ENCODE peak calls at places on chromosomes 16 and 17, in ten cellular contexts. One of them, this sample, is unnamed.

GRCh38 chr17:45910667-45911066 is 16.3 kb downstream of the MAPT start:
- DNase-seq in activated naive CD8-positive, alpha-beta T cell treated with anti-CD3 and anti-CD28 coated beads, Interleukin-2, amount 50 U/mL, for 24 hours: no peak
- DNase-seq in Calu3: no peak
- DNase-seq in progenitor cell of endocrine pancreas: no peak
- DNase-seq in stimulated activated CD8-positive, alpha-beta memory T cell treated with anti-CD3 and anti-CD28 coated beads, Interleukin-2, amount 100 ng/mL, for 1 hour: no peak
- DNase-seq in stimulated activated CD4-positive, alpha-beta T cell treated with anti-CD3 and anti-CD28 coated beads, Interleukin-1b, Interleukin-23, amount 100 ng/mL, for 1 hour: no peak
- DNase-seq in cerebellar nuclear complex: no peak
- DNase-seq in anterior cingulate cortex: peak
- DNase-seq in posterior cingulate gyrus: no peak
- DNase-seq in stromal cell of bone marrow: no peak
- DNase-seq in this sample: no peak

GRCh38 chr16:46859719-46860152 is 24.4 kb upstream of the GPT2 start:
- DNase-seq in activated naive CD8-positive, alpha-beta T cell treated with anti-CD3 and anti-CD28 coated beads, Interleukin-2, amount 50 U/mL, for 24 hours: peak
- DNase-seq in Calu3: peak
- DNase-seq in progenitor cell of endocrine pancreas: no peak
- DNase-seq in stimulated activated CD8-positive, alpha-beta memory T cell treated with anti-CD3 and anti-CD28 coated beads, Interleukin-2, amount 100 ng/mL, for 1 hour: no peak
- DNase-seq in stimulated activated CD4-positive, alpha-beta T cell treated with anti-CD3 and anti-CD28 coated beads, Interleukin-1b, Interleukin-23, amount 100 ng/mL, for 1 hour: no peak
- DNase-seq in cerebellar nuclear complex: no peak
- DNase-seq in anterior cingulate cortex: no peak
- DNase-seq in posterior cingulate gyrus: no peak
- DNase-seq in stromal cell of bone marrow: peak
- DNase-seq in this sample: no peak

GRCh38 chr17:71821512-71821911 is 299.3 kb upstream of the SOX9 start:
- DNase-seq in activated naive CD8-positive, alpha-beta T cell treated with anti-CD3 and anti-CD28 coated beads, Interleukin-2, amount 50 U/mL, for 24 hours: no peak
- DNase-seq in Calu3: no peak
- DNase-seq in progenitor cell of endocrine pancreas: no peak
- DNase-seq in stimulated activated CD8-positive, alpha-beta memory T cell treated with anti-CD3 and anti-CD28 coated beads, Interleukin-2, amount 100 ng/mL, for 1 hour: no peak
- DNase-seq in stimulated activated CD4-positive, alpha-beta T cell treated with anti-CD3 and anti-CD28 coated beads, Interleukin-1b, Interleukin-23, amount 100 ng/mL, for 1 hour: no peak
- DNase-seq in cerebellar nuclear complex: no peak
- DNase-seq in anterior cingulate cortex: no peak
- DNase-seq in posterior cingulate gyrus: no peak
- DNase-seq in stromal cell of bone marrow: peak
- DNase-seq in this sample: no peak

GRCh38 chr16:13957197-13958078 is 37.5 kb downstream of the ERCC4 start:
- DNase-seq in activated naive CD8-positive, alpha-beta T cell treated with anti-CD3 and anti-CD28 coated beads, Interleukin-2, amount 50 U/mL, for 24 hours: peak
- DNase-seq in Calu3: peak
- DNase-seq in progenitor cell of endocrine pancreas: no peak
- DNase-seq in stimulated activated CD8-positive, alpha-beta memory T cell treated with anti-CD3 and anti-CD28 coated beads, Interleukin-2, amount 100 ng/mL, for 1 hour: no peak
- DNase-seq in stimulated activated CD4-positive, alpha-beta T cell treated with anti-CD3 and anti-CD28 coated beads, Interleukin-1b, Interleukin-23, amount 100 ng/mL, for 1 hour: no peak
- DNase-seq in cerebellar nuclear complex: no peak
- DNase-seq in anterior cingulate cortex: peak
- DNase-seq in posterior cingulate gyrus: no peak
- DNase-seq in stromal cell of bone marrow: peak
- DNase-seq in this sample: peak

GRCh38 chr17:31392002-31392855 is 754 bp downstream of the RAB11FIP4 start:
- DNase-seq in activated naive CD8-positive, alpha-beta T cell treated with anti-CD3 and anti-CD28 coated beads, Interleukin-2, amount 50 U/mL, for 24 hours: no peak
- DNase-seq in Calu3: no peak
- DNase-seq in progenitor cell of endocrine pancreas: no peak
- DNase-seq in stimulated activated CD8-positive, alpha-beta memory T cell treated with anti-CD3 and anti-CD28 coated beads, Interleukin-2, amount 100 ng/mL, for 1 hour: no peak
- DNase-seq in stimulated activated CD4-positive, alpha-beta T cell treated with anti-CD3 and anti-CD28 coated beads, Interleukin-1b, Interleukin-23, amount 100 ng/mL, for 1 hour: no peak
- DNase-seq in cerebellar nuclear complex: no peak
- DNase-seq in anterior cingulate cortex: no peak
- DNase-seq in posterior cingulate gyrus: no peak
- DNase-seq in stromal cell of bone marrow: no peak
- DNase-seq in this sample: no peak

GRCh38 chr17:71828182-71828596 is 292.6 kb upstream of the SOX9 start:
- DNase-seq in activated naive CD8-positive, alpha-beta T cell treated with anti-CD3 and anti-CD28 coated beads, Interleukin-2, amount 50 U/mL, for 24 hours: no peak
- DNase-seq in Calu3: no peak
- DNase-seq in progenitor cell of endocrine pancreas: no peak
- DNase-seq in stimulated activated CD8-positive, alpha-beta memory T cell treated with anti-CD3 and anti-CD28 coated beads, Interleukin-2, amount 100 ng/mL, for 1 hour: no peak
- DNase-seq in stimulated activated CD4-positive, alpha-beta T cell treated with anti-CD3 and anti-CD28 coated beads, Interleukin-1b, Interleukin-23, amount 100 ng/mL, for 1 hour: no peak
- DNase-seq in cerebellar nuclear complex: no peak
- DNase-seq in anterior cingulate cortex: peak
- DNase-seq in posterior cingulate gyrus: peak
- DNase-seq in stromal cell of bone marrow: peak
- DNase-seq in this sample: peak

GRCh38 chr17:10681866-10682446 is 15.4 kb downstream of the SCO1 start:
- DNase-seq in activated naive CD8-positive, alpha-beta T cell treated with anti-CD3 and anti-CD28 coated beads, Interleukin-2, amount 50 U/mL, for 24 hours: no peak
- DNase-seq in Calu3: no peak
- DNase-seq in progenitor cell of endocrine pancreas: no peak
- DNase-seq in stimulated activated CD8-positive, alpha-beta memory T cell treated with anti-CD3 and anti-CD28 coated beads, Interleukin-2, amount 100 ng/mL, for 1 hour: no peak
- DNase-seq in stimulated activated CD4-positive, alpha-beta T cell treated with anti-CD3 and anti-CD28 coated beads, Interleukin-1b, Interleukin-23, amount 100 ng/mL, for 1 hour: no peak
- DNase-seq in cerebellar nuclear complex: no peak
- DNase-seq in anterior cingulate cortex: no peak
- DNase-seq in posterior cingulate gyrus: no peak
- DNase-seq in stromal cell of bone marrow: no peak
- DNase-seq in this sample: no peak

GRCh38 chr16:50839356-50839755 is 97.5 kb downstream of the CYLD start:
- DNase-seq in activated naive CD8-positive, alpha-beta T cell treated with anti-CD3 and anti-CD28 coated beads, Interleukin-2, amount 50 U/mL, for 24 hours: no peak
- DNase-seq in Calu3: no peak
- DNase-seq in progenitor cell of endocrine pancreas: no peak
- DNase-seq in stimulated activated CD8-positive, alpha-beta memory T cell treated with anti-CD3 and anti-CD28 coated beads, Interleukin-2, amount 100 ng/mL, for 1 hour: no peak
- DNase-seq in stimulated activated CD4-positive, alpha-beta T cell treated with anti-CD3 and anti-CD28 coated beads, Interleukin-1b, Interleukin-23, amount 100 ng/mL, for 1 hour: no peak
- DNase-seq in cerebellar nuclear complex: no peak
- DNase-seq in anterior cingulate cortex: no peak
- DNase-seq in posterior cingulate gyrus: no peak
- DNase-seq in stromal cell of bone marrow: no peak
- DNase-seq in this sample: no peak

GRCh38 chr17:81428121-81428515 is 32.9 kb downstream of the BAHCC1 start:
- DNase-seq in activated naive CD8-positive, alpha-beta T cell treated with anti-CD3 and anti-CD28 coated beads, Interleukin-2, amount 50 U/mL, for 24 hours: no peak
- DNase-seq in Calu3: peak
- DNase-seq in progenitor cell of endocrine pancreas: no peak
- DNase-seq in stimulated activated CD8-positive, alpha-beta memory T cell treated with anti-CD3 and anti-CD28 coated beads, Interleukin-2, amount 100 ng/mL, for 1 hour: no peak
- DNase-seq in stimulated activated CD4-positive, alpha-beta T cell treated with anti-CD3 and anti-CD28 coated beads, Interleukin-1b, Interleukin-23, amount 100 ng/mL, for 1 hour: no peak
- DNase-seq in cerebellar nuclear complex: no peak
- DNase-seq in anterior cingulate cortex: no peak
- DNase-seq in posterior cingulate gyrus: peak
- DNase-seq in stromal cell of bone marrow: no peak
- DNase-seq in this sample: no peak

GRCh38 chr16:48497932-48498760 is 111.8 kb downstream of the N4BP1 start:
- DNase-seq in activated naive CD8-positive, alpha-beta T cell treated with anti-CD3 and anti-CD28 coated beads, Interleukin-2, amount 50 U/mL, for 24 hours: no peak
- DNase-seq in Calu3: no peak
- DNase-seq in progenitor cell of endocrine pancreas: no peak
- DNase-seq in stimulated activated CD8-positive, alpha-beta memory T cell treated with anti-CD3 and anti-CD28 coated beads, Interleukin-2, amount 100 ng/mL, for 1 hour: no peak
- DNase-seq in stimulated activated CD4-positive, alpha-beta T cell treated with anti-CD3 and anti-CD28 coated beads, Interleukin-1b, Interleukin-23, amount 100 ng/mL, for 1 hour: no peak
- DNase-seq in cerebellar nuclear complex: no peak
- DNase-seq in anterior cingulate cortex: no peak
- DNase-seq in posterior cingulate gyrus: no peak
- DNase-seq in stromal cell of bone marrow: no peak
- DNase-seq in this sample: no peak

GRCh38 chr17:49694847-49695697 is 12.7 kb downstream of the SLC35B1 start:
- DNase-seq in activated naive CD8-positive, alpha-beta T cell treated with anti-CD3 and anti-CD28 coated beads, Interleukin-2, amount 50 U/mL, for 24 hours: peak
- DNase-seq in Calu3: peak
- DNase-seq in progenitor cell of endocrine pancreas: peak
- DNase-seq in stimulated activated CD8-positive, alpha-beta memory T cell treated with anti-CD3 and anti-CD28 coated beads, Interleukin-2, amount 100 ng/mL, for 1 hour: peak
- DNase-seq in stimulated activated CD4-positive, alpha-beta T cell treated with anti-CD3 and anti-CD28 coated beads, Interleukin-1b, Interleukin-23, amount 100 ng/mL, for 1 hour: peak
- DNase-seq in cerebellar nuclear complex: peak
- DNase-seq in anterior cingulate cortex: no peak
- DNase-seq in posterior cingulate gyrus: peak
- DNase-seq in stromal cell of bone marrow: no peak
- DNase-seq in this sample: no peak

GRCh38 chr17:2435852-2436251 is 35.0 kb upstream of the MNT start:
- DNase-seq in activated naive CD8-positive, alpha-beta T cell treated with anti-CD3 and anti-CD28 coated beads, Interleukin-2, amount 50 U/mL, for 24 hours: no peak
- DNase-seq in Calu3: no peak
- DNase-seq in progenitor cell of endocrine pancreas: no peak
- DNase-seq in stimulated activated CD8-positive, alpha-beta memory T cell treated with anti-CD3 and anti-CD28 coated beads, Interleukin-2, amount 100 ng/mL, for 1 hour: no peak
- DNase-seq in stimulated activated CD4-positive, alpha-beta T cell treated with anti-CD3 and anti-CD28 coated beads, Interleukin-1b, Interleukin-23, amount 100 ng/mL, for 1 hour: no peak
- DNase-seq in cerebellar nuclear complex: no peak
- DNase-seq in anterior cingulate cortex: no peak
- DNase-seq in posterior cingulate gyrus: no peak
- DNase-seq in stromal cell of bone marrow: no peak
- DNase-seq in this sample: no peak

GRCh38 chr16:23803591-23804123 is 32.1 kb upstream of the PRKCB start:
- DNase-seq in activated naive CD8-positive, alpha-beta T cell treated with anti-CD3 and anti-CD28 coated beads, Interleukin-2, amount 50 U/mL, for 24 hours: peak
- DNase-seq in Calu3: peak
- DNase-seq in progenitor cell of endocrine pancreas: peak
- DNase-seq in stimulated activated CD8-positive, alpha-beta memory T cell treated with anti-CD3 and anti-CD28 coated beads, Interleukin-2, amount 100 ng/mL, for 1 hour: peak
- DNase-seq in stimulated activated CD4-positive, alpha-beta T cell treated with anti-CD3 and anti-CD28 coated beads, Interleukin-1b, Interleukin-23, amount 100 ng/mL, for 1 hour: peak
- DNase-seq in cerebellar nuclear complex: no peak
- DNase-seq in anterior cingulate cortex: peak
- DNase-seq in posterior cingulate gyrus: peak
- DNase-seq in stromal cell of bone marrow: no peak
- DNase-seq in this sample: peak

GRCh38 chr17:43556292-43556691 is 10.2 kb upstream of the ETV4 start:
- DNase-seq in activated naive CD8-positive, alpha-beta T cell treated with anti-CD3 and anti-CD28 coated beads, Interleukin-2, amount 50 U/mL, for 24 hours: peak
- DNase-seq in Calu3: peak
- DNase-seq in progenitor cell of endocrine pancreas: no peak
- DNase-seq in stimulated activated CD8-positive, alpha-beta memory T cell treated with anti-CD3 and anti-CD28 coated beads, Interleukin-2, amount 100 ng/mL, for 1 hour: no peak
- DNase-seq in stimulated activated CD4-positive, alpha-beta T cell treated with anti-CD3 and anti-CD28 coated beads, Interleukin-1b, Interleukin-23, amount 100 ng/mL, for 1 hour: no peak
- DNase-seq in cerebellar nuclear complex: no peak
- DNase-seq in anterior cingulate cortex: no peak
- DNase-seq in posterior cingulate gyrus: no peak
- DNase-seq in stromal cell of bone marrow: peak
- DNase-seq in this sample: no peak

GRCh38 chr17:44205962-44206824 is 6.5 kb upstream of the ATXN7L3 start:
- DNase-seq in activated naive CD8-positive, alpha-beta T cell treated with anti-CD3 and anti-CD28 coated beads, Interleukin-2, amount 50 U/mL, for 24 hours: no peak
- DNase-seq in Calu3: peak
- DNase-seq in progenitor cell of endocrine pancreas: no peak
- DNase-seq in stimulated activated CD8-positive, alpha-beta memory T cell treated with anti-CD3 and anti-CD28 coated beads, Interleukin-2, amount 100 ng/mL, for 1 hour: no peak
- DNase-seq in stimulated activated CD4-positive, alpha-beta T cell treated with anti-CD3 and anti-CD28 coated beads, Interleukin-1b, Interleukin-23, amount 100 ng/mL, for 1 hour: no peak
- DNase-seq in cerebellar nuclear complex: no peak
- DNase-seq in anterior cingulate cortex: no peak
- DNase-seq in posterior cingulate gyrus: no peak
- DNase-seq in stromal cell of bone marrow: no peak
- DNase-seq in this sample: no peak

GRCh38 chr16:57775661-57776469 is 26.4 kb downstream of the KIFC3 start:
- DNase-seq in activated naive CD8-positive, alpha-beta T cell treated with anti-CD3 and anti-CD28 coated beads, Interleukin-2, amount 50 U/mL, for 24 hours: no peak
- DNase-seq in Calu3: no peak
- DNase-seq in progenitor cell of endocrine pancreas: peak
- DNase-seq in stimulated activated CD8-positive, alpha-beta memory T cell treated with anti-CD3 and anti-CD28 coated beads, Interleukin-2, amount 100 ng/mL, for 1 hour: no peak
- DNase-seq in stimulated activated CD4-positive, alpha-beta T cell treated with anti-CD3 and anti-CD28 coated beads, Interleukin-1b, Interleukin-23, amount 100 ng/mL, for 1 hour: no peak
- DNase-seq in cerebellar nuclear complex: no peak
- DNase-seq in anterior cingulate cortex: no peak
- DNase-seq in posterior cingulate gyrus: peak
- DNase-seq in stromal cell of bone marrow: no peak
- DNase-seq in this sample: no peak

GRCh38 chr16:4572715-4573114 is 16.6 kb downstream of the C16orf96 start:
- DNase-seq in activated naive CD8-positive, alpha-beta T cell treated with anti-CD3 and anti-CD28 coated beads, Interleukin-2, amount 50 U/mL, for 24 hours: no peak
- DNase-seq in Calu3: no peak
- DNase-seq in progenitor cell of endocrine pancreas: no peak
- DNase-seq in stimulated activated CD8-positive, alpha-beta memory T cell treated with anti-CD3 and anti-CD28 coated beads, Interleukin-2, amount 100 ng/mL, for 1 hour: no peak
- DNase-seq in stimulated activated CD4-positive, alpha-beta T cell treated with anti-CD3 and anti-CD28 coated beads, Interleukin-1b, Interleukin-23, amount 100 ng/mL, for 1 hour: no peak
- DNase-seq in cerebellar nuclear complex: no peak
- DNase-seq in anterior cingulate cortex: peak
- DNase-seq in posterior cingulate gyrus: no peak
- DNase-seq in stromal cell of bone marrow: no peak
- DNase-seq in this sample: no peak

GRCh38 chr17:70258465-70258864 is 89.1 kb downstream of the KCNJ2 start:
- DNase-seq in activated naive CD8-positive, alpha-beta T cell treated with anti-CD3 and anti-CD28 coated beads, Interleukin-2, amount 50 U/mL, for 24 hours: no peak
- DNase-seq in Calu3: no peak
- DNase-seq in progenitor cell of endocrine pancreas: no peak
- DNase-seq in stimulated activated CD8-positive, alpha-beta memory T cell treated with anti-CD3 and anti-CD28 coated beads, Interleukin-2, amount 100 ng/mL, for 1 hour: no peak
- DNase-seq in stimulated activated CD4-positive, alpha-beta T cell treated with anti-CD3 and anti-CD28 coated beads, Interleukin-1b, Interleukin-23, amount 100 ng/mL, for 1 hour: no peak
- DNase-seq in cerebellar nuclear complex: no peak
- DNase-seq in anterior cingulate cortex: no peak
- DNase-seq in posterior cingulate gyrus: no peak
- DNase-seq in stromal cell of bone marrow: no peak
- DNase-seq in this sample: no peak

GRCh38 chr17:39100530-39100929 is 50.9 kb downstream of the PLXDC1 start:
- DNase-seq in activated naive CD8-positive, alpha-beta T cell treated with anti-CD3 and anti-CD28 coated beads, Interleukin-2, amount 50 U/mL, for 24 hours: no peak
- DNase-seq in Calu3: no peak
- DNase-seq in progenitor cell of endocrine pancreas: no peak
- DNase-seq in stimulated activated CD8-positive, alpha-beta memory T cell treated with anti-CD3 and anti-CD28 coated beads, Interleukin-2, amount 100 ng/mL, for 1 hour: no peak
- DNase-seq in stimulated activated CD4-positive, alpha-beta T cell treated with anti-CD3 and anti-CD28 coated beads, Interleukin-1b, Interleukin-23, amount 100 ng/mL, for 1 hour: no peak
- DNase-seq in cerebellar nuclear complex: no peak
- DNase-seq in anterior cingulate cortex: no peak
- DNase-seq in posterior cingulate gyrus: no peak
- DNase-seq in stromal cell of bone marrow: no peak
- DNase-seq in this sample: no peak

GRCh38 chr17:10737168-10737622 is 7.4 kb upstream of the TMEM220 start:
- DNase-seq in activated naive CD8-positive, alpha-beta T cell treated with anti-CD3 and anti-CD28 coated beads, Interleukin-2, amount 50 U/mL, for 24 hours: peak
- DNase-seq in Calu3: peak
- DNase-seq in progenitor cell of endocrine pancreas: peak
- DNase-seq in stimulated activated CD8-positive, alpha-beta memory T cell treated with anti-CD3 and anti-CD28 coated beads, Interleukin-2, amount 100 ng/mL, for 1 hour: no peak
- DNase-seq in stimulated activated CD4-positive, alpha-beta T cell treated with anti-CD3 and anti-CD28 coated beads, Interleukin-1b, Interleukin-23, amount 100 ng/mL, for 1 hour: no peak
- DNase-seq in cerebellar nuclear complex: no peak
- DNase-seq in anterior cingulate cortex: peak
- DNase-seq in posterior cingulate gyrus: peak
- DNase-seq in stromal cell of bone marrow: peak
- DNase-seq in this sample: no peak

GRCh38 chr16:74666010-74666421 is 661 bp downstream of the RFWD3 start:
- DNase-seq in activated naive CD8-positive, alpha-beta T cell treated with anti-CD3 and anti-CD28 coated beads, Interleukin-2, amount 50 U/mL, for 24 hours: no peak
- DNase-seq in Calu3: no peak
- DNase-seq in progenitor cell of endocrine pancreas: no peak
- DNase-seq in stimulated activated CD8-positive, alpha-beta memory T cell treated with anti-CD3 and anti-CD28 coated beads, Interleukin-2, amount 100 ng/mL, for 1 hour: no peak
- DNase-seq in stimulated activated CD4-positive, alpha-beta T cell treated with anti-CD3 and anti-CD28 coated beads, Interleukin-1b, Interleukin-23, amount 100 ng/mL, for 1 hour: no peak
- DNase-seq in cerebellar nuclear complex: no peak
- DNase-seq in anterior cingulate cortex: no peak
- DNase-seq in posterior cingulate gyrus: no peak
- DNase-seq in stromal cell of bone marrow: no peak
- DNase-seq in this sample: no peak

GRCh38 chr17:43588121-43588520 is 42.0 kb upstream of the ETV4 start:
- DNase-seq in activated naive CD8-positive, alpha-beta T cell treated with anti-CD3 and anti-CD28 coated beads, Interleukin-2, amount 50 U/mL, for 24 hours: no peak
- DNase-seq in Calu3: no peak
- DNase-seq in progenitor cell of endocrine pancreas: no peak
- DNase-seq in stimulated activated CD8-positive, alpha-beta memory T cell treated with anti-CD3 and anti-CD28 coated beads, Interleukin-2, amount 100 ng/mL, for 1 hour: no peak
- DNase-seq in stimulated activated CD4-positive, alpha-beta T cell treated with anti-CD3 and anti-CD28 coated beads, Interleukin-1b, Interleukin-23, amount 100 ng/mL, for 1 hour: no peak
- DNase-seq in cerebellar nuclear complex: no peak
- DNase-seq in anterior cingulate cortex: no peak
- DNase-seq in posterior cingulate gyrus: no peak
- DNase-seq in stromal cell of bone marrow: no peak
- DNase-seq in this sample: no peak

GRCh38 chr17:1583569-1583968 is 21.0 kb upstream of the PITPNA start:
- DNase-seq in activated naive CD8-positive, alpha-beta T cell treated with anti-CD3 and anti-CD28 coated beads, Interleukin-2, amount 50 U/mL, for 24 hours: no peak
- DNase-seq in Calu3: no peak
- DNase-seq in progenitor cell of endocrine pancreas: no peak
- DNase-seq in stimulated activated CD8-positive, alpha-beta memory T cell treated with anti-CD3 and anti-CD28 coated beads, Interleukin-2, amount 100 ng/mL, for 1 hour: no peak
- DNase-seq in stimulated activated CD4-positive, alpha-beta T cell treated with anti-CD3 and anti-CD28 coated beads, Interleukin-1b, Interleukin-23, amount 100 ng/mL, for 1 hour: no peak
- DNase-seq in cerebellar nuclear complex: no peak
- DNase-seq in anterior cingulate cortex: no peak
- DNase-seq in posterior cingulate gyrus: no peak
- DNase-seq in stromal cell of bone marrow: no peak
- DNase-seq in this sample: no peak

GRCh38 chr17:43406676-43407645 is 8.2 kb downstream of the ARL4D start:
- DNase-seq in activated naive CD8-positive, alpha-beta T cell treated with anti-CD3 and anti-CD28 coated beads, Interleukin-2, amount 50 U/mL, for 24 hours: no peak
- DNase-seq in Calu3: no peak
- DNase-seq in progenitor cell of endocrine pancreas: no peak
- DNase-seq in stimulated activated CD8-positive, alpha-beta memory T cell treated with anti-CD3 and anti-CD28 coated beads, Interleukin-2, amount 100 ng/mL, for 1 hour: no peak
- DNase-seq in stimulated activated CD4-positive, alpha-beta T cell treated with anti-CD3 and anti-CD28 coated beads, Interleukin-1b, Interleukin-23, amount 100 ng/mL, for 1 hour: no peak
- DNase-seq in cerebellar nuclear complex: no peak
- DNase-seq in anterior cingulate cortex: peak
- DNase-seq in posterior cingulate gyrus: no peak
- DNase-seq in stromal cell of bone marrow: peak
- DNase-seq in this sample: no peak